ENCODE peak calls at places on chromosomes 7 and 10, in eight cellular contexts. K, O, L, S, W, G, Y and P are unnamed samples. For H3K4me1, the result is how much of the 10 kb centered on the place peaks cover.

GRCh38 chr10:102246261-102246660 is 929 bp downstream of the GBF1 start:
- DNase-seq in G (peak), S (no peak), W (peak), Y (no peak), L (no peak), K (no peak), O (no peak), P (no peak)

GRCh38 chr7:96870934-96871333 is 134.4 kb upstream of the DLX6 start:
- DNase-seq in Y (no peak), L (no peak), O (no peak), W (no peak), K (no peak), G (no peak), S (no peak), P (no peak)

GRCh38 chr10:103111031-103111917 is 81.8 kb downstream of the NT5C2 start:
- DNase-seq in L (peak), K (no peak), O (no peak), S (peak), W (no peak), G (peak), Y (no peak), P (no peak)

GRCh38 chr10:122515022-122515424 is 45.5 kb upstream of the DMBT1 start:
- DNase-seq in W (peak), S (no peak), K (no peak), Y (no peak), G (no peak), L (no peak), O (no peak), P (no peak)

GRCh38 chr7:116786791-116787443 is 75.5 kb upstream of the CAPZA2 start:
- DNase-seq in O (no peak), K (no peak), Y (peak), W (no peak), S (peak), L (peak), G (peak), P (no peak)

GRCh38 chr10:46060706-46061105 is 14.6 kb upstream of the MSMB start:
- DNase-seq in L (no peak), K (no peak), S (no peak), G (no peak), Y (no peak), O (no peak), W (no peak), P (no peak)

GRCh38 chr7:132739271-132739955 is 163.1 kb upstream of the PLXNA4 start:
- DNase-seq in L (no peak), G (peak), W (peak), Y (peak), S (no peak), K (no peak), O (peak), P (no peak)

GRCh38 chr7:149284343-149284742 is 22.3 kb downstream of the ZNF783 start:
- DNase-seq in W (no peak), K (peak), G (no peak), L (no peak), O (no peak), S (peak), Y (no peak), P (peak)

GRCh38 chr10:77380723-77381122 is 256.9 kb downstream of the KCNMA1 start:
- DNase-seq in G (no peak), Y (no peak), L (no peak), K (no peak), O (no peak), S (no peak), W (no peak), P (no peak)

GRCh38 chr7:51064688-51065087 is 251.9 kb downstream of the COBL start:
- DNase-seq in S (no peak), Y (no peak), L (no peak), G (no peak), O (no peak), K (no peak), W (no peak), P (no peak)

GRCh38 chr7:150854066-150855000 is 2.0 kb downstream of the AOC1 start:
- DNase-seq in G (no peak), O (no peak), W (no peak), L (no peak), Y (no peak), S (no peak), K (no peak), P (no peak)

GRCh38 chr10:126907423-126907970 is 2.3 kb downstream of the DOCK1 start:
- DNase-seq in S (peak), K (no peak), O (no peak), L (no peak), G (no peak), Y (no peak), W (no peak), P (no peak)

GRCh38 chr7:155279787-155280445 is 17.8 kb upstream of the INSIG1 start:
- DNase-seq in O (no peak), W (no peak), Y (no peak), L (no peak), S (no peak), K (no peak), G (no peak), P (no peak)

GRCh38 chr10:51086695-51087094 is 12.4 kb downstream of the PRKG1 start:
- DNase-seq in Y (no peak), W (no peak), O (no peak), S (no peak), L (no peak), G (no peak), K (no peak), P (no peak)

GRCh38 chr10:35216303-35216905 is 89.8 kb downstream of the CREM start:
- DNase-seq in Y (peak), K (no peak), W (no peak), G (no peak), O (no peak), L (no peak), S (no peak), P (no peak)

GRCh38 chr10:33095867-33096479 is 137.9 kb upstream of the ITGB1 start:
- DNase-seq in S (peak), L (no peak), K (no peak), G (no peak), Y (no peak), W (no peak), O (no peak), P (no peak)

GRCh38 chr10:15436696-15437095 is 65.6 kb upstream of the FAM171A1 start:
- DNase-seq in L (no peak), G (no peak), Y (peak), O (no peak), S (no peak), K (no peak), W (no peak), P (no peak)

GRCh38 chr10:21184216-21184615 is 287.1 kb upstream of the NEBL start:
- DNase-seq in S (no peak), W (no peak), L (no peak), Y (peak), O (no peak), K (no peak), G (no peak), P (no peak)

GRCh38 chr7:16811555-16811954 is 6.8 kb upstream of the AGR2 start:
- DNase-seq in Y (peak), G (peak), L (no peak), O (peak), S (no peak), W (peak), K (no peak), P (no peak)

GRCh38 chr7:129434846-129435318 is 650 bp downstream of the STRIP2 start:
- DNase-seq in W (peak), O (no peak), L (peak), G (no peak), Y (no peak), S (peak), K (no peak), P (peak)

GRCh38 chr10:116316533-116316932 is 7.7 kb upstream of the CCDC172 start:
- DNase-seq in O (no peak), G (no peak), K (no peak), L (no peak), S (no peak), W (no peak), Y (no peak), P (no peak)

GRCh38 chr7:126443951-126444350 is 808.8 kb downstream of the GRM8 start:
- DNase-seq in L (no peak), W (no peak), K (no peak), O (no peak), G (no peak), Y (no peak), S (no peak), P (no peak)

GRCh38 chr7:4747013-4747412 is 28.4 kb upstream of the AP5Z1 start:
- DNase-seq in K (no peak), O (no peak), Y (no peak), S (no peak), G (no peak), W (no peak), L (no peak), P (no peak)

GRCh38 chr7:73449422-73449821 is 15.8 kb downstream of the FZD9 start:
- DNase-seq in Y (no peak), S (no peak), O (no peak), G (no peak), L (no peak), K (no peak), W (no peak), P (no peak)

GRCh38 chr7:14398531-14398930 is 409.1 kb upstream of the ETV1 start:
- DNase-seq in L (no peak), Y (no peak), K (no peak), O (no peak), S (no peak), G (no peak), W (no peak), P (no peak)

GRCh38 chr7:31096198-31096881 is 44.2 kb downstream of the ADCYAP1R1 start:
- DNase-seq in Y (no peak), L (no peak), W (no peak), O (no peak), K (no peak), G (no peak), S (no peak), P (no peak)

GRCh38 chr10:70557876-70558275 is 44.7 kb downstream of the PRF1 start:
- DNase-seq in G (no peak), W (no peak), L (no peak), S (no peak), Y (no peak), O (no peak), K (no peak), P (no peak)

GRCh38 chr10:118958984-118959916 is 70.3 kb upstream of the NANOS1 start:
- DNase-seq in G (no peak), O (peak), L (no peak), S (no peak), Y (peak), W (peak), K (no peak), P (no peak)

GRCh38 chr7:157587051-157587450 is 250.2 kb downstream of the DNAJB6 start:
- DNase-seq in G (no peak), L (no peak), W (no peak), S (no peak), Y (no peak), O (no peak), K (no peak), P (no peak)
- H3K4me1 ChIP-seq in G (under half), L (under half), W (under half), S (under half), Y (under half), O (under half), K (under half), P (under half)

DNA sequence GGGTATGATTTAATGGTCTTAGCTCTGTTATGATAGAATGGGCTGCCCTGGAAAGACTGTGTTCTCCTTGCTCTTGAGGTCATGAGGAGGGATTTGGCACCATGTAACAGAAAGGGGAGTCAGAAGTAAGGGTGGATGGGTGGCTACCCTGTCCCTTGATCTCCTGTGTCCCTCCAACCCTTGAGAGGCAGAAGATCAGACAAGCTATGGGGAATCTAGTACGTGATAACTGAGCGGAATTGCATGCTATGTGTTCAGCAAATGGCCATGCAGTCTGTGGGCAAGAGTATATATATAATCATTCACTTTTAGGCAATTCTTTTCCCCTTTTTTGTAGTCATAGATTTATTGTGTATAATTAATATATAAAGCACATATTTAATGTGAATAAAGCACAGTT is 174.9 kb downstream of the SEC23IP start:
- DNase-seq in S (no peak), K (no peak), L (no peak), W (no peak), Y (no peak), O (no peak), G (no peak), P (no peak)
- H3K27ac ChIP-seq in S (no peak), K (no peak), L (no peak), W (no peak), Y (no peak), O (no peak), G (no peak), P (no peak)

GRCh38 chr7:140015471-140015970 is 47.2 kb downstream of the PARP12 start:
- DNase-seq in L (no peak), O (no peak), W (no peak), S (no peak), Y (no peak), K (no peak), G (no peak), P (no peak)
- H3K4me1 ChIP-seq in L (under half), O (under half), W (under half), S (under half), Y (under half), K (under half), G (under half), P (under half)

DNA sequence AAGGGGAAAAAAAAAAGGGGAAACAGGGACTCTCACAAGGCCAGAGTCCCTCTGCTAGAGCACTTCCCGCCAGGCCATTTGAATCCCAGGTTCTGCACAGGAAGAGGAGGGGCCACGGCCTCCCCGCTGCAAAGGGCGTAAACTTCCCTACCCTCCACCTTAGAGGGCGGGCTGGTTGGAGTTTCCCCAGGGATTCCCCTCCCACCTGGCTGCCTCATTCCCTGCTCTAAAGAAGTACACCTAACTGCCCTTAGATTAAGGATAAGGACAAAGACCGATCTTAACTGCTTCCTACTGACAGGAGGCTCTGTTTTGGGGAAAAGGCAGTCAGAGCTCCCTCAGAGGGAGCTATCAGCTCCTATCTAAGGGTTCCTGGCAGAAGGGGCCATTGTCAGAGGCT is 102.0 kb upstream of the ARMC3 start:
- DNase-seq in W (no peak), Y (peak), O (no peak), L (no peak), G (no peak), S (peak), K (no peak), P (no peak)
- H3K27ac ChIP-seq in W (no peak), Y (peak), O (no peak), L (no peak), G (peak), S (no peak), K (no peak), P (no peak)

GRCh38 chr7:40219917-40220316 is 85.1 kb downstream of the SUGCT start:
- DNase-seq in Y (peak), O (no peak), K (no peak), S (no peak), W (no peak), G (no peak), L (no peak), P (no peak)

GRCh38 chr7:40220421-40220911 is 85.7 kb downstream of the SUGCT start:
- DNase-seq in S (no peak), O (no peak), L (no peak), W (no peak), K (no peak), G (peak), Y (peak), P (no peak)

GRCh38 chr7:40223451-40224112 is 88.8 kb downstream of the SUGCT start:
- DNase-seq in W (no peak), O (no peak), K (no peak), Y (no peak), G (no peak), L (no peak), S (no peak), P (no peak)

GRCh38 chr7:40221836-40222235 is 87.0 kb downstream of the SUGCT start:
- DNase-seq in W (peak), S (no peak), G (peak), L (no peak), Y (peak), K (no peak), O (no peak), P (no peak)
- H3K4me1 ChIP-seq in W (under half), S (under half), G (under half), L (under half), Y (under half), K (under half), O (under half), P (under half)

DNA sequence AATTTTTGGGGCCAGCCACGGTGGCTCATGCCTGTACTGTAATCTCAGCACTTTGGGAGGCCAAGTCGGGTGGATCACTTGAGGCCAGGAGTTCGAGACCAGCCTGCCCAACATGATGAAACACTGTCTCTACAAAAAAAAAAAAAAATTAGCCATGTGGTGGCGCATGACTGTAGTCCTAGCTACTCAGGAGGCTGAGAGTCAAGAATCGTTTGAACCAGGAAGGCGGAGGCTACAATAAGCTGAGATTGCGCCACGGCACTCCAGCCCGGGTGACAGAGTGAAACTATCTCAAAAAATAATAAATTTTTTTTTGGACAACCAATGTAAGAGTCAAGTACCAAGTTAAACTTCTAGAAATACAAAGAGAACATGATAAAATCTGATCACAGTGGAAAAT is 164.6 kb downstream of the AVL9 start:
- DNase-seq in Y (no peak), W (no peak), K (no peak), S (no peak), O (no peak), G (no peak), L (no peak), P (no peak)
- H3K27ac ChIP-seq in Y (no peak), W (no peak), K (no peak), S (no peak), O (peak), G (no peak), L (no peak), P (no peak)

GRCh38 chr7:94511763-94512162 is 2.2 kb downstream of the CASD1 start:
- DNase-seq in S (no peak), W (no peak), G (no peak), Y (peak), L (no peak), K (no peak), O (no peak), P (no peak)

GRCh38 chr7:94509879-94510581 is 421 bp downstream of the CASD1 start:
- DNase-seq in O (peak), L (peak), S (peak), K (peak), Y (peak), G (peak), W (peak), P (peak)

GRCh38 chr7:94509264-94509878 is at the start of gene CASD1:
- DNase-seq in G (peak), L (peak), S (peak), Y (peak), K (peak), O (peak), W (no peak), P (peak)

GRCh38 chr7:94512735-94513564 is 3.3 kb downstream of the CASD1 start:
- DNase-seq in G (no peak), L (no peak), Y (no peak), W (no peak), K (no peak), O (no peak), S (no peak), P (no peak)

GRCh38 chr7:94510582-94511456 is 1.2 kb downstream of the CASD1 start:
- DNase-seq in K (no peak), L (peak), W (peak), O (peak), Y (peak), G (no peak), S (peak), P (peak)
- H3K4me1 ChIP-seq in K (under half), L (under half), W (under half), O (half or more), Y (under half), G (under half), S (under half), P (under half)

GRCh38 chr10:86182150-86182549 is 184.4 kb downstream of the GRID1 start:
- DNase-seq in W (no peak), O (no peak), G (no peak), S (peak), Y (no peak), L (no peak), K (no peak), P (no peak)
- H3K27ac ChIP-seq in W (no peak), O (no peak), G (no peak), S (no peak), Y (no peak), L (no peak), K (no peak), P (no peak)